ENCODE peak calls at places on chromosomes 4 and X, in ten cellular contexts. W, P, Q, X, F, C, V, U, R and M are unnamed samples.

GRCh38 chrX:86369847-86370630 is 221.8 kb downstream of the DACH2 start:
- DNase-seq in R (no peak), V (peak; percentile 0), Q (no peak), X (no peak), P (no peak), F (no peak), C (no peak), U (no peak), W (no peak), M (no peak)

GRCh38 chr4:7679431-7679830 is 244.7 kb upstream of the PSAPL1 start:
- DNase-seq in V (no peak), U (no peak), W (no peak), Q (no peak), P (no peak), C (peak; percentile 29), X (no peak), R (no peak), F (no peak), M (no peak)

GRCh38 chrX:111568356-111568755 is 56.9 kb downstream of the SERTM2 start:
- DNase-seq in F (peak; percentile 63), X (no peak), R (peak; percentile 5), C (no peak), V (peak; percentile 1), U (no peak), P (no peak), W (no peak), Q (no peak), M (peak; percentile 8)

GRCh38 chr4:26344901-26345300 is 24.1 kb downstream of the RBPJ start:
- DNase-seq in U (no peak), P (no peak), W (no peak), F (no peak), Q (no peak), R (no peak), C (no peak), V (no peak), X (no peak), M (no peak)

GRCh38 chr4:19987746-19988145 is 264.0 kb upstream of the SLIT2 start:
- DNase-seq in F (no peak), V (peak; percentile 6), X (no peak), U (no peak), P (no peak), C (no peak), R (no peak), Q (no peak), W (no peak), M (no peak)

GRCh38 chr4:167424338-167425256 is 190.3 kb upstream of the SPOCK3 start:
- DNase-seq in C (peak; percentile 34), P (no peak), X (no peak), Q (no peak), R (no peak), W (no peak), V (no peak), U (no peak), F (no peak), M (no peak)

GRCh38 chrX:125137521-125137920 is 182.2 kb upstream of the TEX13C start:
- DNase-seq in F (no peak), C (no peak), Q (no peak), X (no peak), W (no peak), U (no peak), R (no peak), P (no peak), V (no peak), M (no peak)

GRCh38 chr4:100008048-100008447 is 58.0 kb upstream of the H2AZ1 start:
- DNase-seq in U (no peak), F (no peak), V (peak; percentile 14), P (no peak), X (no peak), Q (no peak), W (no peak), C (no peak), R (no peak), M (no peak)

GRCh38 chr4:130359537-130359936 is 1263.6 kb downstream of the C4orf33 start:
- DNase-seq in X (no peak), V (peak; percentile 20), R (no peak), W (no peak), F (peak; percentile 53), U (no peak), Q (no peak), P (no peak), C (no peak), M (peak; percentile 8)

GRCh38 chrX:108091878-108092291 is 307 bp downstream of the ATG4A start:
- DNase-seq in P (no peak), U (no peak), X (no peak), Q (no peak), F (no peak), V (no peak), R (peak; percentile 38), C (no peak), W (no peak), M (no peak)

GRCh38 chr4:102759835-102760644 is 728 bp downstream of the MANBA start:
- DNase-seq in Q (peak; percentile 85), R (no peak), X (no peak), C (no peak), W (no peak), F (peak; percentile 44), V (peak; percentile 67), P (peak; percentile 6), U (peak; percentile 35), M (no peak)

GRCh38 chrX:41478397-41478911 is 31.3 kb downstream of the NYX start:
- DNase-seq in V (no peak), W (no peak), Q (no peak), X (no peak), P (no peak), R (no peak), F (peak; percentile 8), U (no peak), C (no peak), M (peak; percentile 35)

GRCh38 chr4:81963005-81963404 is 410.8 kb downstream of the HNRNPD start:
- DNase-seq in W (no peak), Q (no peak), U (no peak), R (no peak), C (no peak), V (no peak), P (no peak), F (no peak), X (no peak), M (no peak)

GRCh38 chr4:121252224-121252806 is 88.2 kb upstream of the TNIP3 start:
- DNase-seq in V (peak; percentile 60), F (peak; percentile 88), C (peak; percentile 60), W (peak; percentile 32), X (peak; percentile 61), R (peak; percentile 68), Q (peak; percentile 67), U (peak; percentile 71), P (peak; percentile 78), M (peak; percentile 62)

GRCh38 chr4:8819421-8820177 is 52.0 kb downstream of the HMX1 start:
- DNase-seq in F (peak; percentile 28), U (no peak), W (no peak), C (no peak), V (no peak), X (peak; percentile 2), R (no peak), Q (no peak), P (no peak), M (peak; percentile 79)

GRCh38 chr4:145776208-145776607 is 96.3 kb downstream of the C4orf51 start:
- DNase-seq in W (no peak), V (no peak), C (no peak), R (no peak), F (no peak), Q (no peak), X (no peak), U (no peak), P (no peak), M (no peak)
- H3K36me3 ChIP-seq in W (peaks cover 6% of the 10 kb centered on the region), V (peaks cover 22% of the 10 kb centered on the region), C (peaks cover 26% of the 10 kb centered on the region), R (no peaks in the 10 kb centered on the region), F (peaks cover 12% of the 10 kb centered on the region), Q (peaks cover 2% of the 10 kb centered on the region), X (no peaks in the 10 kb centered on the region), U (no peaks in the 10 kb centered on the region), P (peaks cover 81% of the 10 kb centered on the region), M (peaks cover 16% of the 10 kb centered on the region)

DNA sequence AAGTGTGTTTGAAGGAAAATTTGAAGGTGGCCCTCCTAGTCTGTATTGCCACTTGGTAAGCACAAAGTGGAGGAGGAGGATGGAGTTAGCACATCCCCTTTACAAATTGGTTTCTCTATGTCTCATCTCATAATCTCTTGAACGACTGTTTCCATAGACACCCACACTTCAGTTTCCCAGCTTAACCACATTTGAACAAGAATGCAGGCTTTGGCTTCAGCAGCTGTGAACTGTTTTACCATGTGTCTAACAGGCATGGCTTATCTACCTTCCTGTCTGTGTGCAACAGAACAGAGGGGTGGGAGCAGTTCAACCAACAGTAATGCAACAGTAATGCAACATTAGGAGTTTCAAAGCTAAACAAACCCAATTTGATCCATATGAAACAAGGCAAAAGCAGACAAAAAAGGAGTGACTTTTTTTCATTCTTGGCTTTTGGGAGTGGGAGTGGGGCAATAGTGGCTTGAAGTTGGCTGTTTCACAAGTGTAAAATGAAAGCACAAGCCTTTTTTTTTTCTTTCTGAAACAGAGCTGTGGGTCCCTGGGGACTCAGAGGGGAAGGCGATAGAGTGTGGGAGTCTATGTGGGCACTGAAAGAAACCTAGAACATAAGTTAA is 108.0 kb downstream of the ITM2A start:
- DNase-seq in Q (no peak), R (no peak), W (no peak), P (no peak), V (no peak), U (no peak), X (no peak), F (no peak), C (no peak), M (no peak)
- H3K4me3 ChIP-seq in Q (no peak overlapping the region), R (no peak overlapping the region), W (no peak overlapping the region), P (no peak overlapping the region), V (no peak overlapping the region), U (no peak overlapping the region), X (no peak overlapping the region), F (no peak overlapping the region), C (no peak overlapping the region), M (no peak overlapping the region)

DNA sequence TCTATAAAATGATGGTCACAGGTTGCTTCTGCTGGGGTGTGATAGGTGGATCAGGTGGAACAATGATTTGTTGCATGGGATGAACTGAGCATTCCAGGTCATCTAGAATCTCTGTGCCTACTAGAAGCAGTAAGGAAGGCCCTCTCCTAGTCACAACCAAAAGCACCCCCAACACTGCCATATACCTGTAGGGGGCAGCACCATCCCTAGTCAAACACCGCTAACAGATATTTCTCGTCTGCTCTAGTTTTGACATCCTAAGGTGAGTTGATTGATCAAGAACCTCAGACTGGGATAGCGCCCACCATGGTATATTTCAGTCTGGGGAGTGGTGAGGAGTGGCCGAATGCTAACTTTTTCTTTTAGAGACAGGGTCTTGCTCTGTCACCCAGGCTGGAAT is 160.2 kb downstream of the NHS start:
- DNase-seq in W (no peak), C (no peak), P (no peak), F (peak; percentile 74), U (peak; percentile 43), X (peak; percentile 50), V (no peak), Q (no peak), R (peak; percentile 40), M (peak; percentile 69)
- H3K27me3 ChIP-seq in W (no peaks in the 10 kb centered on the region), C (no peaks in the 10 kb centered on the region), P (no peaks in the 10 kb centered on the region), F (no peaks in the 10 kb centered on the region), U (no peaks in the 10 kb centered on the region), X (no peaks in the 10 kb centered on the region), V (no peaks in the 10 kb centered on the region), Q (no peaks in the 10 kb centered on the region), R (no peaks in the 10 kb centered on the region), M (no peaks in the 10 kb centered on the region)

DNA sequence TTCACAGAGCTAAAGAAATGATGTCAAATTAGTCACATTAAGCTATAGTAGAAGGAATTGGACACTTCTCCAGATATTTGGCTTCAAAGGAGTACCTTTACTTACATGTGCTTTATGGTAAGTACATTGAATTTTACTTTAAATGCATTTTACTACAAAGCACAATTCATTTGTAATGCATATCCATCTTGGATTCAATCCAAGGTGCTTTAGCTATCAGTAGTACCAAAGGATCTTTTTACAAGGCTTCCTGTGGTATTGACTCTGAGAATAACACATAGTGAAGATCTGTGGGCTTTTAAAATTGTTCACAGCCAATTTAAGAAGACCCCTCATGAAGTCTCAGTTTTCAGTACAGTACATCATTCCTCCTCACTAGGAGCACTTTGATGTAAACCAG is 13.2 kb downstream of the THAP6 start:
- DNase-seq in F (no peak), R (no peak), P (no peak), X (no peak), V (no peak), U (no peak), C (no peak), Q (no peak), W (no peak), M (no peak)
- H3K36me3 ChIP-seq in F (peaks cover 26% of the 10 kb centered on the region), R (peaks cover 70% of the 10 kb centered on the region), P (peaks cover 94% of the 10 kb centered on the region), X (peaks cover 27% of the 10 kb centered on the region), V (peaks cover 18% of the 10 kb centered on the region), U (peaks cover 12% of the 10 kb centered on the region), C (peaks cover 77% of the 10 kb centered on the region), Q (peaks cover 9% of the 10 kb centered on the region), W (peaks cover 23% of the 10 kb centered on the region), M (peaks cover 9% of the 10 kb centered on the region)